ENCODE peak calls at places on chromosomes 1 and 21, in eight cellular contexts. Y is colonic mucosa; L is pancreas; N is heart left ventricle; X is RWPE2; V is body of pancreas; P is MM.1S; O is CD8-positive, alpha-beta T cell. B is an unnamed sample.

GRCh38 chr1:113534130-113534817 is 144.0 kb downstream of the MAGI3 start:
- DNase-seq in Y (no peak), L (no peak), N (no peak), X (no peak), V (no peak), P (no peak), O (no peak), B (no peak)

GRCh38 chr1:158864595-158864994 is 33.4 kb downstream of the MNDA start:
- DNase-seq in Y (no peak), L (no peak), N (no peak), X (no peak), V (no peak), P (no peak), O (no peak), B (no peak)

GRCh38 chr1:164771568-164772350 is 212.8 kb downstream of the PBX1 start:
- DNase-seq in Y (no peak), L (peak; percentile 52), N (no peak), X (peak; percentile 76), V (peak; percentile 61), P (no peak), O (no peak), B (no peak)

GRCh38 chr1:41325801-41326200 is 35.4 kb upstream of the FOXO6 start:
- DNase-seq in Y (no peak), L (no peak), N (no peak), X (no peak), V (no peak), P (no peak), O (no peak), B (no peak)

GRCh38 chr1:3730556-3731247 is 21.5 kb upstream of the CCDC27 start:
- DNase-seq in Y (no peak), L (no peak), N (no peak), X (no peak), V (no peak), P (no peak), O (no peak), B (no peak)

GRCh38 chr1:101257500-101258325 is 20.9 kb downstream of the S1PR1 start:
- DNase-seq in Y (peak; percentile 76), L (no peak), N (no peak), X (no peak), V (peak; percentile 61), P (peak; percentile 21), O (no peak), B (no peak)

GRCh38 chr21:39837861-39838359 is 29.3 kb upstream of the PCP4 start:
- DNase-seq in Y (no peak), L (no peak), N (no peak), X (no peak), V (no peak), P (no peak), O (no peak), B (no peak)

GRCh38 chr1:179302076-179302475 is 8.5 kb downstream of the SOAT1 start:
- DNase-seq in Y (no peak), L (no peak), N (no peak), X (no peak), V (no peak), P (no peak), O (no peak), B (no peak)

GRCh38 chr1:113895084-113895483 is 7.7 kb upstream of the BCL2L15 start:
- DNase-seq in Y (no peak), L (no peak), N (no peak), X (no peak), V (peak; percentile 13), P (no peak), O (no peak), B (no peak)

GRCh38 chr1:171405391-171405714 is 80.0 kb upstream of the PRRC2C start:
- DNase-seq in Y (no peak), L (no peak), N (no peak), X (no peak), V (no peak), P (no peak), O (no peak), B (no peak)

GRCh38 chr1:201538618-201539551 is at the start of gene NAV1:
- DNase-seq in Y (peak; percentile 55), L (peak; percentile 51), N (peak; percentile 79), X (no peak), V (peak; percentile 44), P (no peak), O (no peak), B (peak; percentile 74)

GRCh38 chr1:215710340-215710971 is 143.4 kb downstream of the KCTD3 start:
- DNase-seq in Y (peak; percentile 22), L (no peak), N (no peak), X (no peak), V (peak; percentile 28), P (peak; percentile 70), O (no peak), B (no peak)

GRCh38 chr1:162627662-162628296 is 4.5 kb upstream of the DDR2 start:
- DNase-seq in Y (no peak), L (no peak), N (no peak), X (no peak), V (no peak), P (peak; percentile 71), O (no peak), B (no peak)

GRCh38 chr1:162632234-162632666 is at the start of gene DDR2:
- DNase-seq in Y (peak; percentile 57), L (peak; percentile 11), N (peak; percentile 84), X (no peak), V (peak; percentile 59), P (no peak), O (no peak), B (no peak)

GRCh38 chr1:162631546-162632233 is 574 bp upstream of the DDR2 start:
- DNase-seq in Y (no peak), L (no peak), N (peak; percentile 55), X (no peak), V (no peak), P (no peak), O (no peak), B (no peak)

GRCh38 chr1:162629077-162629637 is 3.1 kb upstream of the DDR2 start:
- DNase-seq in Y (no peak), L (no peak), N (no peak), X (no peak), V (no peak), P (no peak), O (no peak), B (no peak)

GRCh38 chr1:162629651-162630050 is 2.6 kb upstream of the DDR2 start:
- DNase-seq in Y (no peak), L (no peak), N (no peak), X (no peak), V (no peak), P (no peak), O (no peak), B (no peak)
- H3K27ac ChIP-seq in Y (no peak overlapping the region), L (no peak overlapping the region), N (peak overlapping the region; percentile 84), X (no peak overlapping the region), V (no peak overlapping the region), P (no peak overlapping the region), O (no peak overlapping the region), B (no peak overlapping the region)

DNA sequence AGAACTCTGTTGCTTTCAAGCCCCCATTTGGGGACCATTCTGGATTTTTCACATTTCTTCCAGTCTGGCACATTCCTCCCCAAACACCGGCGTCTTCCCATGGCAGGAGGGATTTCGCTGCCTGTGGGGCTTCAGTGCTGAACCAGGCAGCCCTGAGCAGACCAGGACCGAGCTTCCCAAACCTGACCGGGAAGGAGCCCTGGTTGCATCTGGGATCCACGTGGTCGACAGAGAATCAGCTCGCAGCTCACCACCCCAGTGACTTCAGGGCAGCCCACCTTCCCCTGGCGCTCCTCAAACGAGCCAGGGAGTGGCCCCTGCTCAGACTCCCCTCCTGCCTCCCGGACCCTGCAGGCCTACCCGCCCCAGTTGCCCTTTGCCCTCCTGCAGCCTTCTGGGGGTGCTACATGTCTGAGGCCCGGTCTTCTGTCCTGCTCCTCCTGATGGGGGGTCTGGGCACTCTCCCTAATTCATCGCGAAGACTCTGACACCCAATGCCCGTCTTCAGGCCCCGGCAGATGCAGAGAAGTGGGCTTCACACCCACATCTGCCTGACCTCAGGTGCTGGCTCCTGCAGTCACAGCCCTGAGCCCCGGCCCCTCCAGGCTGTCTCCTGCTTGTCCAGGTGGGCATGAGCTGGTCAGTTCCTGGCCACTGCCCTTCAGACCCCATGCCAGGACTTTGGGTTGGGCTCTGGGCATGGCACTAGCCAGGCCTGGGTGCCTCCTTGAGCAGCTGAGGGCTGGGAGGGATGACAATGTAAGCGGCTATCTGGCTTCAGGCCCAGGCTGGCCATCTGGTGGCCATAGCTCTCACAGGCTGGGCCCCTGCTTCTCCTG is 26.2 kb upstream of the PRSS38 start:
- DNase-seq in Y (peak; percentile 18), L (no peak), N (no peak), X (no peak), V (no peak), P (no peak), O (no peak), B (no peak)
- H3K4me3 ChIP-seq in Y (peak overlapping the region; percentile 49), L (no peak overlapping the region), N (peak overlapping the region; percentile 61), X (peak overlapping the region; percentile 38), V (no peak overlapping the region), P (peak overlapping the region; percentile 60), O (peak overlapping the region; percentile 71), B (peak overlapping the region; percentile 76)

DNA sequence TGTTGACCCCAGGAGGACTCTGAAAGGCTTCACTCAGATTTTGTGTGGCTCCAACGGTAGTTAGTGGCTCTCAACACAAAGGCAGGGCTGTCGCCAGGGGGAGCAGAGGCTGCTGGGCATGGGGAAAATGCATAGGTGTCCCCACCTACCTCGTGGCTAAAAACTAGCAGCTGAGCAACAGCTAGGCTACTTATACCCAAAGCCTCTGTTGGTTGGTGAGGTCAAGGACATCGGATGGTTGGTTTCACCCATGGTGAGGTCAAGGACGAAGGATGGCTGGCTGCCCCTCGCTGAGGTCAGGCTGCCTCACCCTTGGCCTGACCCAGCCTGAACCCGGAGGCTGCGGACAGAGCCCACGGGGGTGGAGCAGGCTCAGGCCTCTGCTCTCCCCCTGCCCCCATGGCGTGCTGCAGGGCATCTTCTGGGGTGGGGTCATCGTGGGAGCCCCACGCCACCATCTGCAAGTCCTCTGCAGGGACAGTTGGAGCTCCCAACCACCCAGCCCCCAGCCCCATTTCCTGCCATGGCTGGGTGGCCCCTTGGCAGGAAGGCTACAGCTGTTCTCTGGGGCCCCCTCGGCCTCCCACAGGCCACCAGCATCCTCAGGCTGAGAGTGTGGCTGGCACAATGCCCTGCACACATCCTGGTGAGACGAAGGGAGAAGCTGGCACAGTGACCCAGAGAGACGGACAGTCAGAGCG is 8.5 kb upstream of the GNB1 start:
- DNase-seq in Y (no peak), L (no peak), N (no peak), X (no peak), V (no peak), P (no peak), O (no peak), B (no peak)
- TF ChIP-seq CTCF in Y (no peak), L (no peak), N (no peak), X (no peak), V (no peak), P (no peak), O (no peak), B (no peak)

GRCh38 chr1:45973106-45973505 is 159.3 kb downstream of the PIK3R3 start:
- DNase-seq in Y (no peak), L (no peak), N (no peak), X (no peak), V (no peak), P (no peak), O (no peak), B (no peak)

GRCh38 chr1:45969866-45970265 is 162.6 kb downstream of the PIK3R3 start:
- DNase-seq in Y (no peak), L (no peak), N (no peak), X (no peak), V (no peak), P (no peak), O (no peak), B (no peak)

GRCh38 chr1:45971922-45972321 is 160.5 kb downstream of the PIK3R3 start:
- DNase-seq in Y (no peak), L (no peak), N (no peak), X (no peak), V (no peak), P (no peak), O (no peak), B (no peak)

GRCh38 chr1:45972621-45973020 is 159.8 kb downstream of the PIK3R3 start:
- DNase-seq in Y (no peak), L (no peak), N (no peak), X (no peak), V (no peak), P (no peak), O (no peak), B (no peak)

GRCh38 chr1:45971335-45971734 is 161.1 kb downstream of the PIK3R3 start:
- DNase-seq in Y (no peak), L (no peak), N (no peak), X (no peak), V (no peak), P (no peak), O (no peak), B (no peak)
- H3K27ac ChIP-seq in Y (peak overlapping the region; percentile 73), L (no peak overlapping the region), N (no peak overlapping the region), X (no peak overlapping the region), V (no peak overlapping the region), P (no peak overlapping the region), O (no peak overlapping the region), B (no peak overlapping the region)

B was measured in dorsolateral prefrontal cortex.